ENCODE peak calls at places on chromosomes 2 and 18, in four cellular contexts. P, A, R and M are unnamed samples.

GRCh38 chr18:26963292-26963691 is 97.8 kb upstream of the AQP4 start:
- DNase-seq in R (no peak), P (no peak), A (no peak), M (no peak)

GRCh38 chr2:153739394-153739793 is 132.3 kb upstream of the GALNT13 start:
- DNase-seq in A (no peak), P (no peak), R (no peak), M (no peak)

GRCh38 chr2:104476075-104476474 is 377.8 kb upstream of the POU3F3 start:
- DNase-seq in A (no peak), P (no peak), R (no peak), M (no peak)

GRCh38 chr2:206257345-206257744 is 17.1 kb upstream of the ZDBF2 start:
- DNase-seq in P (no peak), R (no peak), A (no peak), M (no peak)

GRCh38 chr2:107801498-107801897 is 25.2 kb upstream of the RGPD4 start:
- DNase-seq in P (no peak), R (no peak), A (no peak), M (no peak)

GRCh38 chr2:26243643-26244478 is 571 bp downstream of the HADHA start:
- DNase-seq in A (no peak), R (peak; percentile 21), P (no peak), M (no peak)

GRCh38 chr2:185608799-185609198 is 129.8 kb upstream of the FSIP2 start:
- DNase-seq in A (no peak), R (no peak), P (no peak), M (no peak)

GRCh38 chr2:120771111-120771555 is 35.5 kb downstream of the GLI2 start:
- DNase-seq in A (no peak), P (peak; percentile 27), R (no peak), M (no peak)

GRCh38 chr18:26802330-26803200 is 62.9 kb downstream of the AQP4 start:
- DNase-seq in R (no peak), P (no peak), A (no peak), M (no peak)

GRCh38 chr2:197251576-197251975 is 59.0 kb downstream of the ANKRD44 start:
- DNase-seq in R (peak; percentile 10), P (no peak), A (no peak), M (no peak)

GRCh38 chr2:235669269-235669831 is 175.5 kb downstream of the AGAP1 start:
- DNase-seq in R (peak; percentile 58), P (peak; percentile 70), A (peak; percentile 79), M (peak; percentile 26)

GRCh38 chr2:19380532-19380931 is 22.1 kb upstream of the OSR1 start:
- DNase-seq in P (no peak), R (no peak), A (no peak), M (no peak)

GRCh38 chr2:203648273-203648672 is 58.2 kb upstream of the CD28 start:
- DNase-seq in P (no peak), A (peak; percentile 68), R (peak; percentile 21), M (no peak)

GRCh38 chr2:119109823-119110222 is 48.7 kb downstream of the C1QL2 start:
- DNase-seq in R (no peak), P (no peak), A (no peak), M (no peak)

GRCh38 chr2:28997237-28997846 is 16.2 kb downstream of the TOGARAM2 start:
- DNase-seq in A (no peak), R (peak; percentile 22), P (no peak), M (no peak)

GRCh38 chr2:197264332-197264731 is 46.2 kb downstream of the ANKRD44 start:
- DNase-seq in R (peak; percentile 40), A (no peak), P (no peak), M (no peak)

GRCh38 chr2:9558948-9559381 is 3.3 kb upstream of the ADAM17 start:
- DNase-seq in P (peak; percentile 27), R (peak; percentile 97), A (peak; percentile 99), M (peak; percentile 87)

GRCh38 chr2:130390460-130391057 is 34.7 kb downstream of the PTPN18 start:
- DNase-seq in R (no peak), A (peak; percentile 36), P (no peak), M (no peak)

GRCh38 chr2:130389783-130390182 is 33.9 kb downstream of the PTPN18 start:
- DNase-seq in P (no peak), A (peak; percentile 15), R (no peak), M (no peak)

GRCh38 chr2:130388221-130388907 is 32.5 kb downstream of the PTPN18 start:
- DNase-seq in A (peak; percentile 30), R (peak; percentile 15), P (no peak), M (no peak)

GRCh38 chr2:130387804-130388203 is 31.9 kb downstream of the PTPN18 start:
- DNase-seq in P (no peak), R (no peak), A (no peak), M (no peak)

GRCh38 chr2:130389363-130389762 is 33.5 kb downstream of the PTPN18 start:
- DNase-seq in A (no peak), P (no peak), R (no peak), M (no peak)
- H3K27ac ChIP-seq in A (no peak overlapping the region), P (no peak overlapping the region), R (no peak overlapping the region), M (no peak overlapping the region)

GRCh38 chr2:240996161-240996833 is 2.1 kb upstream of the SNED1 start:
- DNase-seq in P (no peak), R (no peak), A (no peak), M (no peak)
- H3K27ac ChIP-seq in P (peak overlapping the region; percentile 91), R (no peak overlapping the region), A (no peak overlapping the region), M (no peak overlapping the region)

DNA sequence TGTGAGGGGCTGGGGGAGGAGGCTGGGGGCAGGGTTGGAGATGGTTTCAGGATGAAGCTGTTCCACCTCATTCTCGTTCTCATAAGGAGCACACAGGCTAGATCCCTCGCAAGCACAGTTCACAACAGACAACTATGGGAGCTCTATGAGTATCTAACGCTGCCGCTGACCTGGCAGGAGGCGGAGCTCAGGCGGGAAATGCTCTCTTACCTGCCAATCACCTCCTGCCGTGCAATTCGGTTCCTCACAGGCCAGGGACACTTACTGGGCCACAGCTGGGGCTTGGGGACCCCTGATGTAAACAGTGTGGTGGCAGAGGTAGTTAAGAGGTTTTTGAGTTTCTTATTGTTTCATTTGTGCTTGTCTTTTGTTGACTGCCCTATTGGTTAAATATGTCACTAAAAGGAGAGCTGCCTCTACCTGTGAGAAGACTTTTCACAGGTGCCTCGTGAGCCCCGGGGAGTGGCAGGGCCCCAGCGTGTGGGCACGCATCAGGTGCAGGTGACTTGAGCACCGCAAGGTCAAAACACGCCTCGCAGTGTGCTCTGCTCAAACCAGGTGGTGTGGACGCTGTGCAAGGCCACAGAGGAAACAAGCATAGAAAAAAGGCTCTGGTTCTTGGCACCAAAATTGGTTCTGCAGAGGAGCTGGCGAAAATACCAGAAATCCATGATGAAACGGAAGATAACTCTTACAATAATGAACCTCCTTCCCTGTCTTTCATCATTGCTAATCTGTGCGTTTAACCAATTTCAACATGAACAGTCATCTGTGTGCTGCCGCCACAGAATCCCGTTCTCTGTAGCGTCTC is 10.2 kb downstream of the MLPH start:
- DNase-seq in R (no peak), P (no peak), A (no peak), M (no peak)
- H3K27ac ChIP-seq in R (no peak overlapping the region), P (no peak overlapping the region), A (peak overlapping the region; percentile 93), M (no peak overlapping the region)

GRCh38 chr2:96662360-96662759 is 19.8 kb downstream of the FER1L5 start:
- DNase-seq in R (no peak), A (no peak), P (no peak), M (no peak)

GRCh38 chr2:96664366-96664765 is 21.8 kb downstream of the FER1L5 start:
- DNase-seq in P (no peak), A (peak; percentile 47), R (no peak), M (no peak)

GRCh38 chr2:96663177-96663576 is 20.6 kb downstream of the FER1L5 start:
- DNase-seq in P (no peak), A (no peak), R (no peak), M (no peak)

GRCh38 chr2:96663829-96664228 is 21.3 kb downstream of the FER1L5 start:
- DNase-seq in A (no peak), P (no peak), R (no peak), M (no peak)

GRCh38 chr2:96665083-96665569 is 22.6 kb downstream of the FER1L5 start:
- DNase-seq in R (peak; percentile 99), P (peak; percentile 76), A (peak; percentile 99), M (peak; percentile 13)
- H3K27ac ChIP-seq in R (peak overlapping the region; percentile 61), P (peak overlapping the region; percentile 63), A (peak overlapping the region; percentile 82), M (no peak overlapping the region)

DNA sequence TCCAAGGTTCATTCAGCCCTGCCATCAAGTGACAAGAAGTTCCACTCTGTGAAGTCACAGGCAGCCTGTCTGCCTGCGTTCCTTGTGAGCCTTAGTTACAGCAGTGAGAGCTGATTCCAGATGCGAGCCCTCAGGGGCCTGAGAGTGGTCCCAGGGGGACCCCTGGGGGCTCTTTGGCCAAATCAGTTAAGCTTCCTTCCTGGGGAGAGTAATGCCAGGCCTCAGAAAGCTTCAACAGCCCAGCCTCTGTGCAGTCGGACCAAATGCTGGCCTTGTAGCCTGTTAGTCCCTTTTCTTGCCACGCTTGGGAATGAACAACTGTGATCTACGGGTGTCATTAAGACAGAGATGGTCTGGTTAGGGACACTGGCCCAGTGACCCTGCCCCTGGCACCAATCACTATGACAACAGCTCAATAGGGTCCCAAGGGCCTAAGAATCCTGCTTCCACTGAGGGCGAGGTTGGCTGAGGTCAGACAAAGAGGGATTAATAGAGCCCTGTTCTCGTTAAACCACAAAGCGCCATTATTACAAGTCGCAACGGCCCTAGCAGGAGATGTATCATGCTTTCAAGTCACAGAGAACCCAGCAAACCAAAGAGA is 50.9 kb downstream of the HS1BP3 start:
- DNase-seq in R (no peak), A (no peak), P (peak; percentile 16), M (no peak)
- H3K27ac ChIP-seq in R (no peak overlapping the region), A (no peak overlapping the region), P (peak overlapping the region; percentile 77), M (no peak overlapping the region)

GRCh38 chr2:144889348-144889747 is 369.4 kb upstream of the ZEB2 start:
- DNase-seq in P (no peak), R (no peak), A (no peak), M (no peak)

GRCh38 chr2:144890828-144891227 is 370.9 kb upstream of the ZEB2 start:
- DNase-seq in P (no peak), R (peak; percentile 35), A (no peak), M (no peak)

GRCh38 chr2:144894612-144895300 is 374.8 kb upstream of the ZEB2 start:
- DNase-seq in R (no peak), A (no peak), P (no peak), M (no peak)
- H3K27ac ChIP-seq in R (no peak overlapping the region), A (no peak overlapping the region), P (no peak overlapping the region), M (no peak overlapping the region)

DNA sequence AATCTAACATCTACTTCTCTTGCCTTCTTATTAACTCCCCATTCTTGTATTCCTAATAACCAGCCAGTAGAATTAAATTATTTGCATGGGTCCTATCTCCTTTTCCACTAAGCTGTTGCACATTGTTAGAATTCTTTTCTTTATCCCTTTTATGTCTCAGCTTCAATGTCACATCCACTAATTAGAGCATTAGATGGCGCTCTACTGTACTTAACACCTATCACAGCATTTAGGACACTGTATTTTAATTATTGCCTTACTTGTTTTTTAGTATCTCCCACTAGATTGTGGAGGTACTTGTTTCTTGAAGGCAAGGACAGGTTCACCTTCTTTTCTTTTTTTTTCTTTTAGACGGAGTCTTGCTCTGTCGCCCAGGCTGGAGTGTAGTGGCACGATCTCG is 3.8 kb downstream of the LIPT1 start:
- DNase-seq in P (no peak), R (no peak), A (no peak), M (no peak)
- H3K27ac ChIP-seq in P (no peak overlapping the region), R (no peak overlapping the region), A (no peak overlapping the region), M (no peak overlapping the region)

GRCh38 chr2:128525653-128526052 is 207.0 kb upstream of the HS6ST1 start:
- DNase-seq in P (no peak), A (no peak), R (peak; percentile 35), M (no peak)
- H3K27ac ChIP-seq in P (no peak overlapping the region), A (no peak overlapping the region), R (no peak overlapping the region), M (no peak overlapping the region)